ENCODE peak calls at places on chromosomes 12 and 14, in four cellular contexts. A is K562, U is HCT116, W is HepG2. H is an unnamed sample.

GRCh38 chr12:90257927-90258624 is 549.4 kb upstream of the ATP2B1 start:
- DNase-seq in A (no peak), W (no peak), U (no peak), H (no peak)

GRCh38 chr12:53208877-53209463 is 1.9 kb upstream of the ITGB7 start:
- DNase-seq in W (no peak), U (no peak), A (no peak), H (no peak)

GRCh38 chr12:49296836-49297694 is 2.1 kb downstream of the PRPH start:
- DNase-seq in W (peak; percentile 48), A (peak; percentile 89), U (peak; percentile 62), H (no peak)

GRCh38 chr12:123935956-123936355 is 36.7 kb downstream of the CCDC92 start:
- DNase-seq in W (no peak), A (no peak), U (no peak), H (no peak)

GRCh38 chr14:65957631-65958205 is 528.5 kb upstream of the CCDC196 start:
- DNase-seq in A (no peak), U (no peak), W (no peak), H (no peak)

GRCh38 chr12:112354399-112354798 is 27.8 kb downstream of the HECTD4 start:
- DNase-seq in W (no peak), A (no peak), U (no peak), H (no peak)

GRCh38 chr12:124927325-124928094 is 13.1 kb upstream of the UBC start:
- DNase-seq in U (peak; percentile 84), A (peak; percentile 78), W (peak; percentile 85), H (no peak)

GRCh38 chr14:99806841-99807240 is 13.6 kb downstream of the EML1 start:
- DNase-seq in A (no peak), U (no peak), W (no peak), H (no peak)

GRCh38 chr12:91877461-91878230 is 268.0 kb downstream of the BTG1 start:
- DNase-seq in A (no peak), U (no peak), W (no peak), H (no peak)

GRCh38 chr14:49993565-49993964 is 100.7 kb downstream of the ARF6 start:
- DNase-seq in A (no peak), W (no peak), U (no peak), H (no peak)

GRCh38 chr14:70027785-70028428 is 148.7 kb downstream of the SMOC1 start:
- DNase-seq in U (peak; percentile 10), A (peak; percentile 80), W (peak; percentile 43), H (peak; percentile 17)

GRCh38 chr12:108653082-108653516 is 19.4 kb upstream of the SELPLG start:
- DNase-seq in A (no peak), U (no peak), W (no peak), H (no peak)

GRCh38 chr12:57624441-57625220 is 8.4 kb downstream of the B4GALNT1 start:
- DNase-seq in U (no peak), A (no peak), W (no peak), H (no peak)

GRCh38 chr12:89350661-89351488 is 1.4 kb downstream of the DUSP6 start:
- DNase-seq in U (no peak), A (no peak), W (no peak), H (no peak)

GRCh38 chr14:76887196-76887595 is 61.0 kb downstream of the LRRC74A start:
- DNase-seq in U (no peak), W (no peak), A (no peak), H (no peak)

GRCh38 chr12:107992016-107992415 is 137.1 kb upstream of the WSCD2 start:
- DNase-seq in W (no peak), A (no peak), U (no peak), H (no peak)

GRCh38 chr12:1859643-1860042 is 39.3 kb downstream of the LRTM2 start:
- DNase-seq in U (no peak), W (no peak), A (no peak), H (no peak)

GRCh38 chr12:115259968-115260806 is 576.2 kb upstream of the TBX3 start:
- DNase-seq in U (no peak), A (no peak), W (peak; percentile 28), H (no peak)

GRCh38 chr12:99918003-99918402 is 66.7 kb downstream of the ANKS1B start:
- DNase-seq in W (no peak), U (no peak), A (no peak), H (no peak)

GRCh38 chr12:54711664-54712063 is 63.5 kb upstream of the DCD start:
- DNase-seq in W (no peak), U (no peak), A (no peak), H (no peak)

GRCh38 chr12:132171968-132172521 is 27.8 kb downstream of the NOC4L start:
- DNase-seq in A (no peak), U (no peak), W (no peak), H (no peak)

GRCh38 chr12:61993734-61994345 is 266.4 kb upstream of the USP15 start:
- DNase-seq in U (peak; percentile 48), W (peak; percentile 14), A (no peak), H (peak; percentile 13)

GRCh38 chr14:65290830-65291229 is 121.7 kb upstream of the FUT8 start:
- DNase-seq in U (peak; percentile 93), A (no peak), W (peak; percentile 68), H (no peak)

GRCh38 chr12:69840727-69841126 is 15.7 kb downstream of the MYRFL start:
- DNase-seq in W (no peak), U (no peak), A (no peak), H (no peak)

GRCh38 chr14:93984070-93984469 is 7.7 kb upstream of the ASB2 start:
- DNase-seq in W (no peak), U (no peak), A (no peak), H (no peak)

GRCh38 chr12:85468356-85469157 is 188.5 kb downstream of the ALX1 start:
- DNase-seq in A (no peak), U (peak; percentile 36), W (peak; percentile 25), H (peak; percentile 22)

GRCh38 chr14:98131406-98131805 is 1140.6 kb downstream of the BCL11B start:
- DNase-seq in W (no peak), A (no peak), U (no peak), H (no peak)

GRCh38 chr14:68643673-68644072 is 149.2 kb downstream of the ZFP36L1 start:
- DNase-seq in W (no peak), U (no peak), A (no peak), H (no peak)

GRCh38 chr12:132305991-132306884 is 23.2 kb downstream of the GALNT9 start:
- DNase-seq in A (no peak), W (no peak), U (no peak), H (no peak)

GRCh38 chr12:94973202-94973601 is 30.3 kb downstream of the NDUFA12 start:
- DNase-seq in A (no peak), U (no peak), W (no peak), H (no peak)

GRCh38 chr14:65103150-65103760 is 938 bp upstream of the MAX start:
- DNase-seq in U (no peak), A (no peak), W (peak; percentile 24), H (no peak)

GRCh38 chr12:50984899-50985298 is 32.6 kb downstream of the HIGD1C start:
- DNase-seq in A (no peak), W (no peak), U (no peak), H (no peak)

GRCh38 chr14:54651018-54651351 is 84.1 kb downstream of the SAMD4A start:
- DNase-seq in U (no peak), W (no peak), A (no peak), H (no peak)

GRCh38 chr14:54652890-54653201 is 85.9 kb downstream of the SAMD4A start:
- DNase-seq in A (no peak), W (no peak), U (no peak), H (no peak)

GRCh38 chr14:54651649-54652048 is 84.7 kb downstream of the SAMD4A start:
- DNase-seq in U (no peak), A (no peak), W (no peak), H (no peak)

GRCh38 chr14:54652188-54652889 is 85.4 kb downstream of the SAMD4A start:
- DNase-seq in A (no peak), W (peak; percentile 91), U (peak; percentile 86), H (peak; percentile 78)

GRCh38 chr14:54650331-54651017 is 83.5 kb downstream of the SAMD4A start:
- DNase-seq in U (no peak), W (peak; percentile 78), A (no peak), H (no peak)
- TF ChIP-seq TCF7L2 in U (no peak), W (no peak), A (no peak), H (no peak)

GRCh38 chr12:46209914-46210834 is 58.7 kb downstream of the SLC38A1 start:
- DNase-seq in U (no peak), W (peak; percentile 11), A (no peak), H (no peak)
- TF ChIP-seq REST in U (no peak), W (no peak), A (no peak), H (no peak)

DNA sequence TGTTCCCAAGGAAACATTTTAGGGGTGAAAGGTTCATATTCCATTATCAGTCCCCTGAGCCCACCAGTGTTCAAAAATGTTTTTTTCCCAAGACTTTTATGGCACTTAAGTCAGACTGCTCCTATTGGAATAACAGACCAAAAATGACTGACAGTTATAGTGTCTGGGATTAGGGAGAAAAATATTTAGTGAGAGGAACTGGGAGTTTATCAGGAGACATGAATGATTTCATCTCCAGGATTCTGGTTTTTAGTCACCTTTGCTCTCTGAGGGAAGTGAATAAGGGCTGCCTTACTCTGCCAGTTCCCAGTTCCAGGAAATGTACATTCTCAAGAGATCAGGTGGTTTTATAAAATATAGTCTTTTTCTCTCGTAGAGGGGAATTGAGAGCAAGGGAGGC is 68.0 kb downstream of the PDE3A start:
- DNase-seq in U (no peak), W (no peak), A (no peak), H (no peak)
- TF ChIP-seq TCF7L2 in U (no peak), W (no peak), A (no peak), H (no peak)

GRCh38 chr12:2959508-2960431 is 573 bp downstream of the TEAD4 start:
- DNase-seq in W (peak; percentile 21), U (no peak), A (peak; percentile 65), H (no peak)
- TF ChIP-seq REST in W (no peak), U (no peak), A (no peak), H (no peak)

GRCh38 chr12:75556306-75556899 is 45.0 kb upstream of the KRR1 start:
- DNase-seq in A (no peak), W (peak; percentile 34), U (no peak), H (no peak)
- TF ChIP-seq TCF7L2 in A (no peak), W (no peak), U (no peak), H (no peak)

DNA sequence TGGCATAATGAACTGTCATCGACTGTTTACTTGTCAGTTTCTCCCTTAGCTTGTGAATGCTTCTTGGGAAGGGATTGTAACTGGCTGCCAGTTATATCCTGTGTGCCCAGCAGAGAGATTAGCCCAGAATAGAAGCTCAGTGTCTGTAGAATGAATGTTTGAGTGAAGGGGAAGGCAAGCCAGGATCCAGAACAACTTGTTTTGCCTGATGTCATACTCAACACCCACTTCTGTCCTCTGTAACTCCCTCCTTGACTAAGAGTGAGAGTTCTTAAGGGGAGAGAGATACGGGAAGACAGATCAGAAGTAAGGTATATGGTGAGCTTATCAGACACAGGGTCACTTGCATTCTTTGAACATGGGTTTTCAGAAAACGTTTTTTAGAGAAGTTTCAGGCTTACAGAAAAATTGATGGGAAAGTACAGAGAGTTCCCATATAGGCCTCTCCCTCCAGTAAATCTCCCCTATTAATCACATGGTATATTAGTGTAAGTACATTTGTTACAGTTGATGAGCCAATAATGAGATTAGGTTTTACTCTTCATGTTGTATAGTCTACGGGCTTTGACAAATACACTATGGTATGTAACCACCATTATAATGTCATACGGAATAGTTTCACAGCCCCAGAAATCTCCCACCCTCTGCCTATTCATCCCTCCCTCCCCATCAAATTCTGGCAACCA is 5.6 kb upstream of the SPPL3 start:
- DNase-seq in W (no peak), A (no peak), U (no peak), H (no peak)
- TF ChIP-seq REST in W (no peak), A (no peak), U (no peak), H (no peak)

GRCh38 chr12:78308701-78309100 is 478.0 kb downstream of the NAV3 start:
- DNase-seq in A (no peak), U (no peak), W (no peak), H (no peak)

GRCh38 chr12:78306236-78306635 is 475.5 kb downstream of the NAV3 start:
- DNase-seq in W (no peak), A (no peak), U (no peak), H (no peak)

GRCh38 chr12:78305808-78306207 is 475.1 kb downstream of the NAV3 start:
- DNase-seq in A (no peak), U (no peak), W (no peak), H (no peak)
- TF ChIP-seq TCF7L2 in A (no peak), U (no peak), W (no peak), H (no peak)

H was measured in Panc1.